ENCODE peak calls at places on chromosomes 13 and 19, in six cellular contexts. One of them, this sample, is unnamed.

GRCh38 chr13:30463820-30464495 is 1.8 kb downstream of the HMGB1 start:
- DNase-seq in WTC11: no peak
- DNase-seq in A549: no peak
- DNase-seq in K562: no peak
- DNase-seq in HepG2: peak
- DNase-seq in H1: no peak
- DNase-seq in this sample: peak

GRCh38 chr19:38304866-38305429 is 897 bp downstream of the C19orf33 start:
- DNase-seq in WTC11: peak
- DNase-seq in K562: peak
- DNase-seq in HepG2: peak
- DNase-seq in H1: peak
- DNase-seq in A549: peak
- DNase-seq in this sample: no peak

GRCh38 chr13:21675095-21676007 is 4.5 kb downstream of the FGF9 start:
- DNase-seq in H1: peak
- DNase-seq in A549: no peak
- DNase-seq in K562: no peak
- DNase-seq in WTC11: peak
- DNase-seq in HepG2: no peak
- DNase-seq in this sample: peak

GRCh38 chr13:32901994-32902780 is 114.0 kb upstream of the KL start:
- DNase-seq in H1: no peak
- DNase-seq in HepG2: no peak
- DNase-seq in K562: no peak
- DNase-seq in A549: no peak
- DNase-seq in WTC11: no peak
- DNase-seq in this sample: no peak

GRCh38 chr13:46554971-46555370 is 2.0 kb downstream of the LRCH1 start:
- DNase-seq in A549: no peak
- DNase-seq in HepG2: no peak
- DNase-seq in K562: no peak
- DNase-seq in WTC11: no peak
- DNase-seq in H1: no peak
- DNase-seq in this sample: no peak

GRCh38 chr19:8445488-8446001 is 770 bp downstream of the HNRNPM start:
- DNase-seq in WTC11: peak
- DNase-seq in K562: peak
- DNase-seq in HepG2: no peak
- DNase-seq in A549: no peak
- DNase-seq in H1: no peak
- DNase-seq in this sample: peak

GRCh38 chr13:94480672-94481145 is 1.2 kb upstream of the DCT start:
- DNase-seq in H1: no peak
- DNase-seq in WTC11: no peak
- DNase-seq in A549: no peak
- DNase-seq in HepG2: no peak
- DNase-seq in K562: no peak
- DNase-seq in this sample: peak

GRCh38 chr13:98540476-98540875 is 36.4 kb downstream of the STK24 start:
- DNase-seq in H1: no peak
- DNase-seq in A549: no peak
- DNase-seq in WTC11: no peak
- DNase-seq in K562: no peak
- DNase-seq in HepG2: no peak
- DNase-seq in this sample: no peak

GRCh38 chr19:55605637-55606470 is at the start of gene ZNF865:
- DNase-seq in WTC11: peak
- DNase-seq in K562: peak
- DNase-seq in H1: peak
- DNase-seq in HepG2: peak
- DNase-seq in A549: peak
- DNase-seq in this sample: peak

GRCh38 chr19:41373993-41374392 is 2.3 kb upstream of the TMEM91 start:
- DNase-seq in A549: no peak
- DNase-seq in WTC11: no peak
- DNase-seq in HepG2: no peak
- DNase-seq in K562: no peak
- DNase-seq in H1: no peak
- DNase-seq in this sample: no peak

GRCh38 chr19:2770055-2771013 is 12.7 kb downstream of the SGTA start:
- DNase-seq in WTC11: no peak
- DNase-seq in K562: no peak
- DNase-seq in A549: no peak
- DNase-seq in H1: no peak
- DNase-seq in HepG2: no peak
- DNase-seq in this sample: no peak

GRCh38 chr13:21109168-21109567 is 47.8 kb upstream of the LATS2 start:
- DNase-seq in HepG2: no peak
- DNase-seq in WTC11: no peak
- DNase-seq in A549: no peak
- DNase-seq in K562: no peak
- DNase-seq in H1: no peak
- DNase-seq in this sample: no peak

GRCh38 chr13:109309625-109310363 is 476.6 kb downstream of the IRS2 start:
- DNase-seq in H1: no peak
- DNase-seq in HepG2: peak
- DNase-seq in WTC11: no peak
- DNase-seq in K562: no peak
- DNase-seq in A549: peak
- DNase-seq in this sample: no peak

GRCh38 chr13:107765724-107766436 is 449.5 kb downstream of the LIG4 start:
- DNase-seq in HepG2: no peak
- DNase-seq in WTC11: no peak
- DNase-seq in H1: no peak
- DNase-seq in A549: no peak
- DNase-seq in K562: no peak
- DNase-seq in this sample: no peak

GRCh38 chr19:41904118-41904870 is 21.3 kb downstream of the ARHGEF1 start:
- DNase-seq in WTC11: no peak
- DNase-seq in H1: no peak
- DNase-seq in HepG2: peak
- DNase-seq in A549: peak
- DNase-seq in K562: no peak
- DNase-seq in this sample: no peak

GRCh38 chr19:54390942-54391577 is 24.2 kb upstream of the TTYH1 start:
- DNase-seq in HepG2: peak
- DNase-seq in A549: no peak
- DNase-seq in WTC11: peak
- DNase-seq in H1: peak
- DNase-seq in K562: peak
- DNase-seq in this sample: peak

GRCh38 chr19:40578442-40578908 is 1.8 kb downstream of the SHKBP1 start:
- DNase-seq in WTC11: peak
- DNase-seq in H1: peak
- DNase-seq in A549: peak
- DNase-seq in K562: peak
- DNase-seq in HepG2: no peak
- DNase-seq in this sample: peak

GRCh38 chr13:75165543-75166230 is 316.3 kb downstream of the TBC1D4 start:
- DNase-seq in WTC11: no peak
- DNase-seq in HepG2: no peak
- DNase-seq in K562: no peak
- DNase-seq in H1: no peak
- DNase-seq in A549: no peak
- DNase-seq in this sample: no peak

GRCh38 chr13:24746618-24747247 is 17.2 kb upstream of the RNF17 start:
- DNase-seq in K562: no peak
- DNase-seq in HepG2: no peak
- DNase-seq in H1: peak
- DNase-seq in WTC11: peak
- DNase-seq in A549: peak
- DNase-seq in this sample: peak

GRCh38 chr13:24744247-24744646 is 19.7 kb upstream of the RNF17 start:
- DNase-seq in K562: no peak
- DNase-seq in WTC11: no peak
- DNase-seq in A549: no peak
- DNase-seq in HepG2: no peak
- DNase-seq in H1: no peak
- DNase-seq in this sample: no peak

GRCh38 chr13:24745861-24746617 is 17.9 kb upstream of the RNF17 start:
- DNase-seq in A549: no peak
- DNase-seq in K562: no peak
- DNase-seq in WTC11: peak
- DNase-seq in HepG2: no peak
- DNase-seq in H1: peak
- DNase-seq in this sample: no peak

GRCh38 chr13:24745516-24745860 is 18.5 kb upstream of the RNF17 start:
- DNase-seq in WTC11: peak
- DNase-seq in K562: no peak
- DNase-seq in H1: peak
- DNase-seq in A549: no peak
- DNase-seq in HepG2: no peak
- DNase-seq in this sample: no peak

DNA sequence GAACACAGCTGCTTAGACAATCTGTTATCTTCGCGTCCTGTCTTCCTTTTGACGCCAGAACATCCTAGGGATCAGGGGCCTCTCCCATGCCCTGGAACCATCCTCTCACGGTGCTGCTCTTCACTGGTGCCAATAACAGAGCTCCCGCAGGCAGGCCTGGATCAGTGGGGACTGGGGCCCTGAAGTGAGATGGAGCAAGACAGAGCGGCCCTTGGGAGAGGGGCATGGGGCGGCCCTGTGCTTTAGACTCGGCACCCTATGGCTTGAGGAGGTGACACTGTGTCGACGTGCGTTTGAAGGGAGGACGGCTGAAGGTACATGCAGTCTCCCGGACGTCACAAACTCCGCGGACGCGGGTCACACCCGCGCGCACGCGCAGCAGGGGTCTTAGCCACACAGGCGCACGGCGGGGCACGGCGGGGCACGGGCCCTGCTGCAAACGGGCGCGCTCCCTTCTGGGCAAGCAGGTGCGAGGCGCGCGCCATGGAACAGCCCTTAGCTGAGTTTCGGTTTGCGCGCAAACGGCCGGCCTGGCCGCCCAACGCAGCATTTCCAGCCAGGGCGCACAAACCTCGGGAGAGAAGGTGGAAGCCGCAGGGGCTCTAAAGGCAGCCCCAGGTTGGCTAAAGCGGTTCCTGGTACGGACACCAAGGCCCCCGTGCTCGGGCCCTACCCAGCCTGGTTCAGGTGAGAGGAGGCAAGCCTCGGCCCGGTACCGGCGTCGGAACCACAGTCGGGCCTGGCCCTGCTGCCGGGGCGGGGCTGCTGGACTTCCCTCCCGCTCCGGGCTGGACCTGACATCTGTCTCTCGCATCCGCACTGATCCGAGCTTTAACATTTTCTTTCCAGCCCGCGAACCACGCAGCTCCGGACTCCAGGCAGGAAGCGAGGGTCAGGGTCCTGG is 16.5 kb upstream of the RNF17 start:
- DNase-seq in A549: no peak
- DNase-seq in H1: peak
- DNase-seq in WTC11: peak
- DNase-seq in HepG2: no peak
- DNase-seq in K562: no peak
- DNase-seq in this sample: peak
- TF ChIP-seq MAX in A549: peak
- TF ChIP-seq MAX in H1: peak
- TF ChIP-seq MAX in WTC11: peak
- TF ChIP-seq MAX in HepG2: no peak
- TF ChIP-seq MAX in K562: no peak
- TF ChIP-seq MAX in this sample: no peak

DNA sequence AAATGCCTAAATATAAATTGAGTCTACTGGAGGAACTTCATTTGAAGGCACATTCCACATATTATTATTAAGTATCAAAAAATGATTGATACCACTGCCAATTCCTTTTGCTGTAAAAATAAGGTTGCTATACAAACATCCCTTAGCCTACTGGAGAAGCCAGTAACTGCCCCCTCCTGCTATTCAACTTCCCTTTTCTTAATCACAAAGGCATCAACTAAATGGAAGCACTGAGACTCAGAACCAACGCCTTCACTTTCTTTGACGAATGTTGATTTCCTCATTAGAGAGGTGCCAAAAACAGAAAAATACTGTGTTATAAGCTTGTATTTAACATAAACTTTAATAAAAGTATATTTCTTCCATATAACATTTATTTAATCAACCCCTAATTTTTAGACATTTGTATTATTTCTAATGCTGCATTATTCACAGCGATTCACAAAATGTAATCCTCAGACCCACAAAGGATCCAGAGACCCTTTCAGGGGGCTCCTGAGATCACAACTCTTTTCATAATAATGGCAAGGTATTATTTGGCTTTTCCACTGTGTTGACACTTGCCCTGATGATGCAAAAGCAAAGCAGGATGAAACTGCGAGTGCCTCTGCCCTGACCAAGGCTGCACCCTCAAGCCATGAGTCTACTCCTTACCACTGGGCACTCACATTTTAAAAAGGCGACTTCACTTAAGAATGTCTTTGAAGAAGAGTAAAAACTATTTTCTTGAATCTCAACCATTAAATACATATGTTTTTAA is 11.6 kb downstream of the ELF1 start:
- DNase-seq in H1: no peak
- DNase-seq in WTC11: no peak
- DNase-seq in HepG2: peak
- DNase-seq in K562: no peak
- DNase-seq in A549: no peak
- DNase-seq in this sample: peak
- TF ChIP-seq CTCF in H1: no peak
- TF ChIP-seq CTCF in WTC11: no peak
- TF ChIP-seq CTCF in HepG2: no peak
- TF ChIP-seq CTCF in K562: no peak
- TF ChIP-seq CTCF in A549: no peak
- TF ChIP-seq CTCF in this sample: no peak

GRCh38 chr13:91142572-91142971 is 204.9 kb upstream of the MIR17HG start:
- DNase-seq in HepG2: no peak
- DNase-seq in H1: no peak
- DNase-seq in WTC11: no peak
- DNase-seq in K562: no peak
- DNase-seq in A549: no peak
- DNase-seq in this sample: no peak

GRCh38 chr13:91144054-91144453 is 203.4 kb upstream of the MIR17HG start:
- DNase-seq in H1: no peak
- DNase-seq in WTC11: no peak
- DNase-seq in A549: no peak
- DNase-seq in HepG2: no peak
- DNase-seq in K562: no peak
- DNase-seq in this sample: peak

GRCh38 chr13:91139232-91139631 is 208.3 kb upstream of the MIR17HG start:
- DNase-seq in HepG2: no peak
- DNase-seq in WTC11: no peak
- DNase-seq in K562: no peak
- DNase-seq in H1: no peak
- DNase-seq in A549: no peak
- DNase-seq in this sample: no peak

GRCh38 chr13:91145806-91146205 is 201.7 kb upstream of the MIR17HG start:
- DNase-seq in A549: no peak
- DNase-seq in WTC11: no peak
- DNase-seq in HepG2: no peak
- DNase-seq in K562: no peak
- DNase-seq in H1: no peak
- DNase-seq in this sample: no peak

GRCh38 chr13:91141619-91142061 is 205.8 kb upstream of the MIR17HG start:
- DNase-seq in WTC11: no peak
- DNase-seq in H1: no peak
- DNase-seq in HepG2: no peak
- DNase-seq in A549: no peak
- DNase-seq in K562: no peak
- DNase-seq in this sample: no peak
- TF ChIP-seq MAX in WTC11: no peak
- TF ChIP-seq MAX in H1: no peak
- TF ChIP-seq MAX in HepG2: no peak
- TF ChIP-seq MAX in A549: no peak
- TF ChIP-seq MAX in K562: no peak
- TF ChIP-seq MAX in this sample: no peak

GRCh38 chr19:1057185-1057857 is 9.6 kb upstream of the ARHGAP45 start:
- DNase-seq in HepG2: no peak
- DNase-seq in K562: no peak
- DNase-seq in WTC11: no peak
- DNase-seq in A549: no peak
- DNase-seq in H1: no peak
- DNase-seq in this sample: peak
- TF ChIP-seq CTCF in HepG2: peak
- TF ChIP-seq CTCF in K562: no peak
- TF ChIP-seq CTCF in WTC11: no peak
- TF ChIP-seq CTCF in A549: peak
- TF ChIP-seq CTCF in H1: no peak
- TF ChIP-seq CTCF in this sample: peak

This sample was measured in NB4.